ENCODE peak calls at places on chromosomes 1 and 21, in six cellular contexts. L, U, O, P, A and Y are unnamed samples.

GRCh38 chr1:55320891-55321290 is 105.7 kb upstream of the USP24 start:
- DNase-seq in L (no peak), O (no peak), P (no peak), U (no peak), A (no peak), Y (no peak)

GRCh38 chr1:164659621-164660414 is 100.8 kb downstream of the PBX1 start:
- DNase-seq in O (no peak), P (no peak), A (no peak), L (peak), U (peak), Y (peak)

GRCh38 chr1:66585002-66585401 is 51.0 kb downstream of the SGIP1 start:
- DNase-seq in O (no peak), U (no peak), P (no peak), A (no peak), L (no peak), Y (no peak)

GRCh38 chr1:224751547-224752311 is 135.6 kb downstream of the CNIH3 start:
- DNase-seq in A (no peak), P (no peak), L (no peak), U (no peak), O (no peak), Y (no peak)

GRCh38 chr1:37634554-37635308 is at the start of gene RSPO1:
- DNase-seq in L (no peak), P (no peak), U (no peak), O (no peak), A (no peak), Y (no peak)

GRCh38 chr1:27405074-27405473 is 12.7 kb downstream of the GPR3 start:
- DNase-seq in P (no peak), L (no peak), O (no peak), A (peak), U (no peak), Y (no peak)

GRCh38 chr1:33548721-33549120 is 76.3 kb downstream of the ZSCAN20 start:
- DNase-seq in U (no peak), L (no peak), P (no peak), O (no peak), A (no peak), Y (peak)

GRCh38 chr1:47794081-47794480 is 203.1 kb downstream of the TRABD2B start:
- DNase-seq in P (no peak), L (no peak), U (no peak), A (no peak), O (no peak), Y (no peak)

GRCh38 chr1:38114231-38114630 is 67.6 kb upstream of the POU3F1 start:
- DNase-seq in U (no peak), L (no peak), P (no peak), O (no peak), A (no peak), Y (no peak)

GRCh38 chr21:33762798-33763572 is 120.7 kb downstream of the ITSN1 start:
- DNase-seq in L (no peak), A (no peak), P (no peak), U (no peak), O (no peak), Y (no peak)